ENCODE peak calls at places on chromosomes 6 and 20, in four cellular contexts. R is T-helper 17 cell, D is left lung, G is OCI-LY7. P is an unnamed sample.

GRCh38 chr20:24608926-24609667 is 139.7 kb downstream of the SYNDIG1 start:
- DNase-seq in R (no peak), D (no peak), G (peak; percentile 2), P (no peak)

GRCh38 chr6:7260291-7261029 is 52.5 kb downstream of the SSR1 start:
- DNase-seq in R (no peak), D (peak; percentile 15), G (no peak), P (no peak)

GRCh38 chr20:5402903-5403531 is 86.3 kb upstream of the PROKR2 start:
- DNase-seq in R (no peak), D (no peak), G (peak; percentile 46), P (no peak)

GRCh38 chr20:9617062-9617461 is 102.7 kb downstream of the LAMP5 start:
- DNase-seq in R (peak; percentile 18), D (peak; percentile 53), G (peak; percentile 78), P (no peak)

GRCh38 chr20:47262365-47263013 is 94.0 kb downstream of the ZMYND8 start:
- DNase-seq in R (no peak), D (no peak), G (peak; percentile 93), P (no peak)

GRCh38 chr6:129120856-129121255 is 237.9 kb downstream of the LAMA2 start:
- DNase-seq in R (no peak), D (no peak), G (no peak), P (peak; percentile 78)

GRCh38 chr6:34922177-34922663 is 33.2 kb downstream of the ANKS1A start:
- DNase-seq in R (no peak), D (no peak), G (peak; percentile 11), P (no peak)

GRCh38 chr6:12875061-12875460 is 158.5 kb downstream of the PHACTR1 start:
- DNase-seq in R (no peak), D (no peak), G (no peak), P (no peak)

GRCh38 chr6:21186479-21187055 is 407.0 kb upstream of the SOX4 start:
- DNase-seq in R (no peak), D (no peak), G (no peak), P (no peak)

GRCh38 chr6:93964296-93964695 is 544.9 kb upstream of the EPHA7 start:
- DNase-seq in R (no peak), D (no peak), G (no peak), P (no peak)

GRCh38 chr6:138724015-138724414 is 49.6 kb upstream of the CCDC28A start:
- DNase-seq in R (no peak), D (peak; percentile 36), G (no peak), P (no peak)

GRCh38 chr6:136438445-136438844 is 111.8 kb downstream of the MAP7 start:
- DNase-seq in R (no peak), D (no peak), G (no peak), P (no peak)

GRCh38 chr6:131909408-131910218 is 41.6 kb downstream of the CCN2 start:
- DNase-seq in R (peak; percentile 30), D (peak; percentile 40), G (peak; percentile 79), P (no peak)

GRCh38 chr6:90610671-90611542 is 24.0 kb upstream of the MAP3K7 start:
- DNase-seq in R (peak; percentile 15), D (peak; percentile 32), G (peak; percentile 56), P (peak; percentile 63)

GRCh38 chr6:119137194-119138072 is 59.0 kb upstream of the FAM184A start:
- DNase-seq in R (no peak), D (no peak), G (no peak), P (no peak)

GRCh38 chr20:43669332-43669731 is 2.4 kb downstream of the MYBL2 start:
- DNase-seq in R (no peak), D (no peak), G (peak; percentile 24), P (no peak)

GRCh38 chr6:150236544-150236943 is 93.7 kb downstream of the PPP1R14C start:
- DNase-seq in R (no peak), D (peak; percentile 80), G (no peak), P (no peak)
- H3K9me3 ChIP-seq in R (no peaks in the 10 kb centered on the region), D (no peaks in the 10 kb centered on the region), G (no peaks in the 10 kb centered on the region), P (no peaks in the 10 kb centered on the region)

GRCh38 chr20:52383995-52384621 is 192.5 kb upstream of the ZFP64 start:
- DNase-seq in R (no peak), D (no peak), G (no peak), P (no peak)

GRCh38 chr20:52382931-52383330 is 191.4 kb upstream of the ZFP64 start:
- DNase-seq in R (no peak), D (no peak), G (no peak), P (no peak)

GRCh38 chr20:52379723-52380336 is 188.3 kb upstream of the ZFP64 start:
- DNase-seq in R (peak; percentile 15), D (no peak), G (peak; percentile 11), P (no peak)
- H3K9me3 ChIP-seq in R (no peaks in the 10 kb centered on the region), D (peaks cover 4% of the 10 kb centered on the region), G (no peaks in the 10 kb centered on the region), P (no peaks in the 10 kb centered on the region)

DNA sequence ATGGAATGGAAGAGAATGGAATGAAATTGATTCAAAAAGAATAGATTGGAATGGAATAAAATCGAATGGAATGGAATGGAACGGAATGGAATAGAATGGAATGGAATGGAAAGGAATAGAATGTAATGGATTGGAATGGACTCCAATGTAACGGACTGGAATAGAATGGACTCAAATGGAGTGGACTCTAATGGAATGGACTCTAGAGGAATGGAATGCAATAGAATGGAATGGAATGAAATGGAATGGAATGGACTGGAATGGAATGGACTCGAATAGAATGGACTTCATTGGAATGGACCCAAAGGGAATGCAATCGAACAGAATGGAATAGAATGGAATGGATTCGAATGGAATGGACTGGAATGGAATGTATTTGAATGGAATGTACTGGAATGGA is 19.7 kb upstream of the DEFB115 start:
- DNase-seq in R (no peak), D (no peak), G (no peak), P (no peak)
- H3K9me3 ChIP-seq in R (peaks cover 24% of the 10 kb centered on the region), D (peaks cover 100% of the 10 kb centered on the region), G (peaks cover 83% of the 10 kb centered on the region), P (peaks cover 57% of the 10 kb centered on the region)

GRCh38 chr6:158826819-158827501 is 7.8 kb upstream of the EZR start:
- DNase-seq in R (no peak), D (no peak), G (peak; percentile 48), P (peak; percentile 26)

GRCh38 chr6:158828807-158829206 is 9.6 kb upstream of the EZR start:
- DNase-seq in R (no peak), D (no peak), G (no peak), P (peak; percentile 38)

GRCh38 chr6:158834675-158835385 is 15.7 kb upstream of the EZR start:
- DNase-seq in R (no peak), D (no peak), G (no peak), P (no peak)

GRCh38 chr6:158831571-158831970 is 12.4 kb upstream of the EZR start:
- DNase-seq in R (no peak), D (no peak), G (no peak), P (no peak)

GRCh38 chr6:158830736-158831135 is 11.6 kb upstream of the EZR start:
- DNase-seq in R (no peak), D (no peak), G (no peak), P (no peak)
- H3K9me3 ChIP-seq in R (no peaks in the 10 kb centered on the region), D (no peaks in the 10 kb centered on the region), G (no peaks in the 10 kb centered on the region), P (no peaks in the 10 kb centered on the region)

GRCh38 chr6:300494-301198 is 8.4 kb downstream of the DUSP22 start:
- DNase-seq in R (no peak), D (no peak), G (no peak), P (peak; percentile 79)
- H3K9me3 ChIP-seq in R (no peaks in the 10 kb centered on the region), D (no peaks in the 10 kb centered on the region), G (no peaks in the 10 kb centered on the region), P (no peaks in the 10 kb centered on the region)

GRCh38 chr6:140592877-140593276 is 1218.4 kb upstream of the CITED2 start:
- DNase-seq in R (no peak), D (no peak), G (no peak), P (no peak)
- H3K9me3 ChIP-seq in R (no peaks in the 10 kb centered on the region), D (peaks cover 10% of the 10 kb centered on the region), G (no peaks in the 10 kb centered on the region), P (no peaks in the 10 kb centered on the region)

DNA sequence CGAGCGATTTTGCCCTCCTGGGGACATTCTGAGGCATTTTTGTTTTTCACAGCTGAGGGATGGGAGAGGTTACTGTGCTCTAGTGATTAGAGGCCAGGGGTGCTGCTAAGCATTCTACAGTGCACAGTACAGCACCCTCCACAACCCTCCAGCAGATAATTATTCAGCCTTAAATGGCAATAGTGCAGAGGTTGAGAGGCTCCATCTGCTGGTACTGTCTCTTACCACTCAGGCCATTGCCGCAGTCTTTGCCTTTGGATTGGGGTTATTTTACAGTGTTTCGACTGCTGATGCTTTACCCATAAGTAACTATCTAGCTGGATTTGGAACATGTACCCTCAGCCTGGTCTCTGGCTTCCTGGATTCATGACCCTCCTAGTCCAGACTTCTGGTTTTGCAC is 705.3 kb downstream of the KIF16B start:
- DNase-seq in R (no peak), D (no peak), G (peak; percentile 32), P (no peak)
- H3K9me3 ChIP-seq in R (no peaks in the 10 kb centered on the region), D (no peaks in the 10 kb centered on the region), G (no peaks in the 10 kb centered on the region), P (no peaks in the 10 kb centered on the region)

GRCh38 chr6:109359248-109359647 is 23.0 kb downstream of the CD164 start:
- DNase-seq in R (no peak), D (no peak), G (no peak), P (no peak)
- H3K9me3 ChIP-seq in R (no peaks in the 10 kb centered on the region), D (no peaks in the 10 kb centered on the region), G (no peaks in the 10 kb centered on the region), P (peaks cover 12% of the 10 kb centered on the region)

DNA sequence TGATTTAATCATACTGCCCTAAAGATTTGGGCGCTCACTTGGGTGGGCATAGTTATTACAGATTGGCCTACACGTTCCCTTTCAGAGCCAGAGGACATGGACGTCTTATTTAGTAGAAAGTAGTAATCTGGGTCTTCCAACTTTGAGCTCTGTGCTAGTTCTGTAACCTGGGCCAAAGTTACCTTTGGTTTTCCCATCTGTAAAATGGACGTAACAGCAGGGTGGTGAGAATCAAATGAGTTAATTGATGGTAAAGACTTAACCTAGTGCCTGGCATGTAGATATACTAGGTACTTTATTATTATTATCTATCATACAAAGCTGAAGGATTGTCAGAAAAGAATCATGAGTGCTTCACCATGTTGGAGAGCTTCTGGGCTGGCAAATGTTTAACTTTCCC is 74.8 kb downstream of the CDYL start:
- DNase-seq in R (no peak), D (no peak), G (no peak), P (no peak)
- H3K9me3 ChIP-seq in R (no peaks in the 10 kb centered on the region), D (no peaks in the 10 kb centered on the region), G (no peaks in the 10 kb centered on the region), P (no peaks in the 10 kb centered on the region)

GRCh38 chr20:472137-472846 is 10.0 kb upstream of the TBC1D20 start:
- DNase-seq in R (no peak), D (no peak), G (no peak), P (no peak)

GRCh38 chr20:475463-476357 is 13.4 kb upstream of the TBC1D20 start:
- DNase-seq in R (no peak), D (no peak), G (no peak), P (no peak)

GRCh38 chr20:469746-470490 is 7.6 kb upstream of the TBC1D20 start:
- DNase-seq in R (no peak), D (no peak), G (no peak), P (no peak)

GRCh38 chr20:474581-474980 is 12.2 kb upstream of the TBC1D20 start:
- DNase-seq in R (no peak), D (no peak), G (no peak), P (no peak)

GRCh38 chr20:472889-473292 is 10.6 kb upstream of the TBC1D20 start:
- DNase-seq in R (no peak), D (no peak), G (no peak), P (no peak)
- H3K9me3 ChIP-seq in R (peaks cover 4% of the 10 kb centered on the region), D (no peaks in the 10 kb centered on the region), G (peaks cover 6% of the 10 kb centered on the region), P (no peaks in the 10 kb centered on the region)

P was measured in suprapubic skin.